ENCODE peak calls at places on chromosomes 16 and 17, in five cellular contexts. One of them, this sample, is unnamed.

GRCh38 chr16:3971261-3971660 is 90.7 kb upstream of the CREBBP start:
- DNase-seq in kidney: no peak
- DNase-seq in AG04449: peak
- DNase-seq in NB4: no peak
- DNase-seq in DND-41: no peak
- DNase-seq in this sample: no peak

GRCh38 chr16:15440852-15441251 is 6.5 kb downstream of the BMERB1 start:
- DNase-seq in kidney: no peak
- DNase-seq in DND-41: no peak
- DNase-seq in AG04449: no peak
- DNase-seq in NB4: no peak
- DNase-seq in this sample: no peak

GRCh38 chr17:37089998-37090397 is 141.2 kb downstream of the AATF start:
- DNase-seq in AG04449: no peak
- DNase-seq in kidney: no peak
- DNase-seq in DND-41: peak
- DNase-seq in NB4: peak
- DNase-seq in this sample: peak

GRCh38 chr16:17258848-17259713 is 211.7 kb downstream of the XYLT1 start:
- DNase-seq in AG04449: no peak
- DNase-seq in kidney: no peak
- DNase-seq in DND-41: no peak
- DNase-seq in NB4: peak
- DNase-seq in this sample: peak

GRCh38 chr17:70307430-70307829 is 138.1 kb downstream of the KCNJ2 start:
- DNase-seq in DND-41: no peak
- DNase-seq in kidney: no peak
- DNase-seq in AG04449: no peak
- DNase-seq in NB4: no peak
- DNase-seq in this sample: no peak

GRCh38 chr17:48731355-48731754 is 2.8 kb upstream of the HOXB13 start:
- DNase-seq in kidney: no peak
- DNase-seq in DND-41: no peak
- DNase-seq in NB4: no peak
- DNase-seq in AG04449: no peak
- DNase-seq in this sample: no peak

GRCh38 chr16:56667581-56668571 is at the start of gene MT1G:
- DNase-seq in DND-41: peak
- DNase-seq in AG04449: no peak
- DNase-seq in NB4: peak
- DNase-seq in kidney: peak
- DNase-seq in this sample: peak

GRCh38 chr17:41615454-41615853 is 2.9 kb upstream of the KRT16 start:
- DNase-seq in NB4: no peak
- DNase-seq in DND-41: no peak
- DNase-seq in AG04449: no peak
- DNase-seq in kidney: no peak
- DNase-seq in this sample: no peak

GRCh38 chr16:70579648-70580630 is 56.3 kb downstream of the SF3B3 start:
- DNase-seq in NB4: no peak
- DNase-seq in kidney: peak
- DNase-seq in DND-41: no peak
- DNase-seq in AG04449: no peak
- DNase-seq in this sample: no peak

GRCh38 chr17:68441064-68441770 is 16.1 kb downstream of the WIPI1 start:
- DNase-seq in DND-41: no peak
- DNase-seq in AG04449: no peak
- DNase-seq in NB4: peak
- DNase-seq in kidney: no peak
- DNase-seq in this sample: no peak

GRCh38 chr17:28570716-28571254 is 539 bp downstream of the PIGS start:
- DNase-seq in DND-41: peak
- DNase-seq in NB4: peak
- DNase-seq in kidney: peak
- DNase-seq in AG04449: no peak
- DNase-seq in this sample: peak

GRCh38 chr16:87541004-87541881 is 48.4 kb upstream of the ZCCHC14 start:
- DNase-seq in NB4: no peak
- DNase-seq in AG04449: peak
- DNase-seq in kidney: no peak
- DNase-seq in DND-41: no peak
- DNase-seq in this sample: no peak

GRCh38 chr16:89737341-89738071 is 16.2 kb downstream of the ZNF276 start:
- DNase-seq in AG04449: no peak
- DNase-seq in NB4: no peak
- DNase-seq in kidney: no peak
- DNase-seq in DND-41: peak
- DNase-seq in this sample: peak

GRCh38 chr17:64106918-64107317 is 23.0 kb downstream of the ERN1 start:
- DNase-seq in AG04449: no peak
- DNase-seq in kidney: no peak
- DNase-seq in DND-41: no peak
- DNase-seq in NB4: no peak
- DNase-seq in this sample: no peak

GRCh38 chr16:75193265-75193650 is 13.7 kb downstream of the CTRB2 start:
- DNase-seq in DND-41: no peak
- DNase-seq in NB4: no peak
- DNase-seq in kidney: no peak
- DNase-seq in AG04449: no peak
- DNase-seq in this sample: no peak

GRCh38 chr17:50599606-50600005 is 35.1 kb upstream of the ABCC3 start:
- DNase-seq in kidney: no peak
- DNase-seq in NB4: no peak
- DNase-seq in AG04449: no peak
- DNase-seq in DND-41: no peak
- DNase-seq in this sample: no peak

GRCh38 chr16:88398170-88398873 is 15.6 kb downstream of the ZNF469 start:
- DNase-seq in AG04449: no peak
- DNase-seq in NB4: no peak
- DNase-seq in kidney: no peak
- DNase-seq in DND-41: no peak
- DNase-seq in this sample: no peak

GRCh38 chr16:66225696-66226095 is 140.8 kb upstream of the CDH5 start:
- DNase-seq in AG04449: no peak
- DNase-seq in NB4: no peak
- DNase-seq in DND-41: no peak
- DNase-seq in kidney: no peak
- DNase-seq in this sample: no peak

GRCh38 chr16:77647726-77648125 is 74.6 kb upstream of the NUDT7 start:
- DNase-seq in AG04449: no peak
- DNase-seq in kidney: no peak
- DNase-seq in NB4: no peak
- DNase-seq in DND-41: no peak
- DNase-seq in this sample: no peak

GRCh38 chr16:81710596-81710995 is 68.5 kb upstream of the PLCG2 start:
- DNase-seq in AG04449: no peak
- DNase-seq in NB4: peak
- DNase-seq in DND-41: no peak
- DNase-seq in kidney: peak
- DNase-seq in this sample: no peak

GRCh38 chr17:42484304-42484703 is 25.6 kb downstream of the ATP6V0A1 start:
- DNase-seq in kidney: no peak
- DNase-seq in AG04449: no peak
- DNase-seq in NB4: no peak
- DNase-seq in DND-41: peak
- DNase-seq in this sample: peak

GRCh38 chr16:4372578-4373355 is 1.1 kb downstream of the VASN start:
- DNase-seq in NB4: peak
- DNase-seq in AG04449: peak
- DNase-seq in DND-41: no peak
- DNase-seq in kidney: no peak
- DNase-seq in this sample: no peak

GRCh38 chr16:82758904-82759303 is 132.1 kb downstream of the CDH13 start:
- DNase-seq in DND-41: no peak
- DNase-seq in kidney: no peak
- DNase-seq in AG04449: no peak
- DNase-seq in NB4: no peak
- DNase-seq in this sample: no peak

GRCh38 chr16:82761858-82762257 is 135.1 kb downstream of the CDH13 start:
- DNase-seq in AG04449: no peak
- DNase-seq in kidney: no peak
- DNase-seq in NB4: no peak
- DNase-seq in DND-41: no peak
- DNase-seq in this sample: no peak

GRCh38 chr16:82758406-82758805 is 131.6 kb downstream of the CDH13 start:
- DNase-seq in NB4: no peak
- DNase-seq in AG04449: no peak
- DNase-seq in DND-41: no peak
- DNase-seq in kidney: no peak
- DNase-seq in this sample: no peak

GRCh38 chr16:82763371-82763770 is 136.6 kb downstream of the CDH13 start:
- DNase-seq in AG04449: no peak
- DNase-seq in DND-41: no peak
- DNase-seq in kidney: no peak
- DNase-seq in NB4: no peak
- DNase-seq in this sample: no peak

DNA sequence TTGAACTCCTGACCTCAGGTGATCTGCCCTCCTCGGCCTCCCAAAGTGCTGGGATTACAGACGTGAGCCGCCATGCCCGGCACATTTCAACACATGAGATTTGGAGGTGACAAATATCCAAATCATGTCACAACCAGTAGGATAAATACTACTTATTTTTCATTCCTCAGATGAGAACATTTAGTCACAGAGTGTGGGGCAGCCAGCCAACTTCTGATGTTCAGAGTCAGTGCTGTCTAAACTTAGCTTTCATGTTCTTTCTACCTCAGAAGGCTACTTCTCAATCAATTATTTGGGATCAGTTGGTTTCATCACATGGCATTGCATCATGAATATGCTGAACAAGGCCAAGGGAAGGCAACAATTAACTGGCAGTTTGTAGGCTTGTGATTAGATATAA is 134.5 kb downstream of the CDH13 start:
- DNase-seq in NB4: no peak
- DNase-seq in DND-41: no peak
- DNase-seq in kidney: peak
- DNase-seq in AG04449: no peak
- DNase-seq in this sample: no peak
- TF ChIP-seq CTCF in NB4: no peak
- TF ChIP-seq CTCF in DND-41: no peak
- TF ChIP-seq CTCF in kidney: no peak
- TF ChIP-seq CTCF in AG04449: no peak
- TF ChIP-seq CTCF in this sample: no peak

GRCh38 chr16:1563786-1564185 is 30.3 kb downstream of the TMEM204 start:
- DNase-seq in kidney: no peak
- DNase-seq in NB4: no peak
- DNase-seq in DND-41: no peak
- DNase-seq in AG04449: no peak
- DNase-seq in this sample: no peak

GRCh38 chr16:1561836-1562235 is 28.4 kb downstream of the TMEM204 start:
- DNase-seq in kidney: no peak
- DNase-seq in NB4: no peak
- DNase-seq in AG04449: no peak
- DNase-seq in DND-41: no peak
- DNase-seq in this sample: no peak

GRCh38 chr16:1565083-1565805 is 31.8 kb downstream of the TMEM204 start:
- DNase-seq in kidney: no peak
- DNase-seq in AG04449: no peak
- DNase-seq in NB4: no peak
- DNase-seq in DND-41: no peak
- DNase-seq in this sample: no peak

GRCh38 chr16:1561266-1561665 is 27.8 kb downstream of the TMEM204 start:
- DNase-seq in AG04449: no peak
- DNase-seq in NB4: no peak
- DNase-seq in kidney: no peak
- DNase-seq in DND-41: no peak
- DNase-seq in this sample: no peak

GRCh38 chr16:1564325-1564724 is 30.9 kb downstream of the TMEM204 start:
- DNase-seq in NB4: peak
- DNase-seq in kidney: no peak
- DNase-seq in DND-41: peak
- DNase-seq in AG04449: no peak
- DNase-seq in this sample: peak
- TF ChIP-seq CTCF in NB4: peak
- TF ChIP-seq CTCF in kidney: no peak
- TF ChIP-seq CTCF in DND-41: peak
- TF ChIP-seq CTCF in AG04449: peak
- TF ChIP-seq CTCF in this sample: peak

DNA sequence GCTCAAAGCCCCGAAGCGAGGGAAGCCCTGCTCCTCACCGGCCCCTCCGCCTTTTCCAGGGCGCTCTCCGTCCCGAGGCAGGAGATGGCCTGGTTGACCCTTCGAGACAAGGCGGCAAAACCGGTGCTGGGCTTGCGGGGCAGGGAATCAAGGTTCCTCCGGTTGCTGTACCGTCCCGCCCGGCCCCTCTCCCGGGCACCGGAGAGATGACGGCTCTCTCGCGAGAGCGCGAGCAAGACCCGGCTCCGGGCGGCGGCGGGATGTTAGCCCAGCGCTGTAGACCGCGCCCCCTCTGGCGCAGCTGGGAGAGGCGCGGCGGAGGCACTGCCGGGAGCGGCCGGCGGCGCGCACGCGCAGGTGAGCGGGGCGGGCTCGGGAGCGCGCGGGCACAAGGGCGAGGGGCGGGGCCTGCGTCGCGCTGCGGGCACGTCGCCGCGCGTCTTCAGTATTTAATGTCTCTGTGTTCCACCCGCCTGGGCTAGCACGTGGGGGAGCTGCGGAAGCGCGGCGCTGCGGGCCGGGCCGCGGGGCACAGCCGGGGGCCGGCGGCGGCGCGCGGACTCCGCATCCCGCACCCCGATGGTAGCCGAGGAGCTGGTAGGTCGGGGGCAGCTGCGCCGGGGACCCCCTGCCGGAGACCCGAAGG is at the start of gene AKAP1:
- DNase-seq in NB4: peak
- DNase-seq in kidney: peak
- DNase-seq in DND-41: peak
- DNase-seq in AG04449: no peak
- DNase-seq in this sample: peak
- TF ChIP-seq CTCF in NB4: no peak
- TF ChIP-seq CTCF in kidney: peak
- TF ChIP-seq CTCF in DND-41: peak
- TF ChIP-seq CTCF in AG04449: peak
- TF ChIP-seq CTCF in this sample: no peak

DNA sequence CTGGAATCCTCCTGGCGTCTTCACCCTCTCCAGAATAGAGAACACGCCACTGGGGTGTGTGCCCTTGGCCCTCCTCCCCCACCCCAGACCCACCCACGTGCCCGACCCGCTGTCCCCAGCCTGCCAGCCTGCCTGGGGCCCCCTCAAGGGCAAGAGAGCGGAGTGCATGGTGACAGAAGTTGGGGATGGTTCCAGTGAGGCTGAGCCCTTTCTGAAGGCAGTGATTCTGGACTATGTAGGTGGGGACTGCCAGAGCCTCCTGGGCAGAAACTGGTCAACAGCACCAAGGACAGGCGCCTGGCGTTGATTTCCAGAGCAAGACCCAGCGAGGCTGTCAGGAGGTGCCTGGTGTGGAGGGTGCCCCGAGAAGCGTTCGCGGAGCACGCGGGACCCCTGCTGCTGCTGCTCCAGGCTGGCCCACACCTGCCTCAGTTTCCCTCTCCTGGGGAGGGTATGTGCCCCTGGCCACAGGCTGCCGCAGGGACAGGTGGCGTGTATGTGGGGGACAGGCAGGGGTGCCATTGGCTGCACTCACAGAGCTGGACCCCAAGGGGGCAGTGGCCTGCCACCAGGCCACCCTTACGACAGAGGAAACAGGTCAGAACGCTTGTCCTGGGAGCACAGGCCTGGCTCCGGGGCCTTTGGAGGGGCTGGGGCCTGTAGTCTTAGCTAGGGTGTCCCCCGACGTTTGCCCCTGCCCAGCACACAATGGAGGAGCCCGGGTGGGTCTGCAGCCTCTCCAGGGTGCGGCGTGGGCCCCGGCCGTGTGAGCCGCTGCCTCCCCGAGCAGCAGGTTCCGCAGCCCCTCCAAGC is 1.2 kb downstream of the SSTR5 start:
- DNase-seq in DND-41: no peak
- DNase-seq in kidney: no peak
- DNase-seq in NB4: no peak
- DNase-seq in AG04449: no peak
- DNase-seq in this sample: no peak
- TF ChIP-seq CTCF in DND-41: no peak
- TF ChIP-seq CTCF in kidney: peak
- TF ChIP-seq CTCF in NB4: no peak
- TF ChIP-seq CTCF in AG04449: no peak
- TF ChIP-seq CTCF in this sample: no peak